ENCODE peak calls at places on chromosomes 13 and 19, in eight cellular contexts. I is activated B cell treated with CpG ODN at 0.5 μM for 24 hours, G is left lung, U is endothelial cell, T is cardiac fibroblast, X is glutamatergic neuron, B is HFFc6, L is nephron progenitor cell. C is an unnamed sample.

GRCh38 chr13:60318186-60318585 is 78.8 kb upstream of the TDRD3 start:
- DNase-seq in I (no peak), G (no peak), U (peak), T (no peak), X (no peak), B (no peak), L (no peak), C (no peak)

GRCh38 chr13:110345701-110346100 is 38.6 kb downstream of the COL4A2 start:
- DNase-seq in I (no peak), G (no peak), U (no peak), T (no peak), X (no peak), B (no peak), L (no peak), C (no peak)

GRCh38 chr13:99926014-99926731 is 45.4 kb downstream of the ZIC5 start:
- DNase-seq in I (no peak), G (no peak), U (no peak), T (no peak), X (no peak), B (peak), L (peak), C (no peak)

GRCh38 chr13:26663801-26664200 is 96.8 kb downstream of the GPR12 start:
- DNase-seq in I (no peak), G (no peak), U (no peak), T (no peak), X (no peak), B (no peak), L (no peak), C (no peak)

GRCh38 chr19:17489392-17490030 is 19.2 kb downstream of the SLC27A1 start:
- DNase-seq in I (no peak), G (no peak), U (peak), T (no peak), X (no peak), B (no peak), L (no peak), C (no peak)

GRCh38 chr13:80224468-80224867 is 116.5 kb downstream of the SPRY2 start:
- DNase-seq in I (no peak), G (no peak), U (no peak), T (peak), X (no peak), B (no peak), L (no peak), C (no peak)

GRCh38 chr19:8445488-8446001 is 770 bp downstream of the HNRNPM start:
- DNase-seq in I (peak), G (peak), U (peak), T (peak), X (peak), B (no peak), L (peak), C (peak)

GRCh38 chr13:26502826-26503225 is 54.7 kb upstream of the WASF3 start:
- DNase-seq in I (no peak), G (no peak), U (peak), T (peak), X (no peak), B (peak), L (no peak), C (no peak)

GRCh38 chr13:66347718-66348117 is 882.4 kb downstream of the PCDH9 start:
- DNase-seq in I (no peak), G (peak), U (no peak), T (no peak), X (no peak), B (no peak), L (no peak), C (no peak)

GRCh38 chr19:34675250-34675649 is 1.7 kb downstream of the SCGB2B2 start:
- DNase-seq in I (no peak), G (no peak), U (no peak), T (no peak), X (no peak), B (no peak), L (no peak), C (no peak)

GRCh38 chr13:21218351-21219043 is 42.0 kb downstream of the MRPL57 start:
- DNase-seq in I (no peak), G (no peak), U (no peak), T (no peak), X (no peak), B (no peak), L (no peak), C (peak)

GRCh38 chr13:20566424-20566916 is 487 bp upstream of the IFT88 start:
- DNase-seq in I (no peak), G (no peak), U (no peak), T (no peak), X (no peak), B (peak), L (no peak), C (no peak)

GRCh38 chr19:48117515-48118330 is 7.1 kb upstream of the PLA2G4C start:
- DNase-seq in I (no peak), G (no peak), U (no peak), T (no peak), X (no peak), B (no peak), L (no peak), C (no peak)
- TF ChIP-seq CTCF in I (no peak), G (no peak), U (no peak), T (no peak), X (no peak), B (no peak), L (no peak), C (no peak)

GRCh38 chr13:36847541-36848045 is 28.6 kb downstream of the RFXAP start:
- DNase-seq in I (no peak), G (no peak), U (no peak), T (no peak), X (no peak), B (no peak), L (no peak), C (no peak)

GRCh38 chr13:36848228-36848982 is 29.4 kb downstream of the RFXAP start:
- DNase-seq in I (no peak), G (no peak), U (no peak), T (peak), X (no peak), B (no peak), L (no peak), C (no peak)

GRCh38 chr13:36850790-36851438 is 31.9 kb downstream of the RFXAP start:
- DNase-seq in I (no peak), G (no peak), U (peak), T (no peak), X (peak), B (no peak), L (peak), C (no peak)
- TF ChIP-seq CTCF in I (no peak), G (no peak), U (peak), T (peak), X (peak), B (peak), L (peak), C (no peak)

GRCh38 chr19:38375748-38376147 is 1.4 kb downstream of the PSMD8 start:
- DNase-seq in I (no peak), G (no peak), U (no peak), T (peak), X (no peak), B (peak), L (no peak), C (no peak)

GRCh38 chr19:38375098-38375493 is 725 bp downstream of the PSMD8 start:
- DNase-seq in I (no peak), G (no peak), U (no peak), T (no peak), X (no peak), B (no peak), L (no peak), C (no peak)

GRCh38 chr19:38376576-38376975 is 2.2 kb downstream of the PSMD8 start:
- DNase-seq in I (no peak), G (no peak), U (no peak), T (no peak), X (no peak), B (no peak), L (no peak), C (no peak)

GRCh38 chr19:38373907-38374331 is 452 bp upstream of the PSMD8 start:
- DNase-seq in I (no peak), G (no peak), U (no peak), T (no peak), X (no peak), B (no peak), L (no peak), C (no peak)

DNA sequence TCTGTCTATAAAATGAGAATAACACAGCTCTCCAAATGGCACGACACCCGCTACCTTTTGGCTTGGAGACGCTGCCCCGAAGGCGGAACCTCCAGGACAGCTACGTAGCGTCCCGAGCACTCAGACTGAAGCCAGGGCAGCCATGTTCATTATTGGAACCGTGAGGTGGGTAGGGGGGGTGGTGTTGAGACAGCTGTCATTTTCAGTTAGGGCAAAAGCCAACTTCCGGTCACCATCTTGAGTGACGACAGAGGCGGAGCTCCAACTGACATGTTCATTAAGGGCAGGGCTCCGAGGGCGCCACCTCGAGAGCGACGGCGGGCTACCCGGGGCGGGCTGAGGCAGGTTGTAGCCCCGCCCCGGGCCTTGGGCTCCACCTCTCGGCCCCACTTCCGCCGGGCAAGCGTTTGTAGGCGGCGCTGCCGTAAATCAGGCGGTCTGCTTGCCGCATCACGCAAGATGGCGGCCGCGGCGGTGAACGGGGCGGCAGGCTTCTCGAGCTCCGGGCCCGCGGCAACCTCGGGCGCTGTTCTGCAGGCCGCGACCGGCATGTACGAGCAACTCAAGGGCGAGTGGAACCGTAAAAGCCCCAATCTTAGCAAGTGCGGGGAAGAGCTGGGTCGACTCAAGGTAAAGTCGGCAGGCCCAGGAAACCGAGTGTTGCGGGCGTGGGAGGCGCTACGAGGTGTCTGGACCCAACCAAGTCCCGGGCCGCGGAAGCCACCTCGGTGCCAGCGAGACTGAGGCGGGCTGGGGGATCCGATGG is at the start of gene PSMD8:
- DNase-seq in I (peak), G (peak), U (peak), T (peak), X (peak), B (peak), L (peak), C (peak)
- TF ChIP-seq CTCF in I (no peak), G (no peak), U (no peak), T (no peak), X (no peak), B (peak), L (no peak), C (peak)

GRCh38 chr19:54439174-54439851 is 9.7 kb upstream of the LENG8 start:
- DNase-seq in I (no peak), G (no peak), U (peak), T (peak), X (peak), B (no peak), L (peak), C (no peak)
- TF ChIP-seq CTCF in I (no peak), G (no peak), U (no peak), T (peak), X (peak), B (peak), L (peak), C (peak)

DNA sequence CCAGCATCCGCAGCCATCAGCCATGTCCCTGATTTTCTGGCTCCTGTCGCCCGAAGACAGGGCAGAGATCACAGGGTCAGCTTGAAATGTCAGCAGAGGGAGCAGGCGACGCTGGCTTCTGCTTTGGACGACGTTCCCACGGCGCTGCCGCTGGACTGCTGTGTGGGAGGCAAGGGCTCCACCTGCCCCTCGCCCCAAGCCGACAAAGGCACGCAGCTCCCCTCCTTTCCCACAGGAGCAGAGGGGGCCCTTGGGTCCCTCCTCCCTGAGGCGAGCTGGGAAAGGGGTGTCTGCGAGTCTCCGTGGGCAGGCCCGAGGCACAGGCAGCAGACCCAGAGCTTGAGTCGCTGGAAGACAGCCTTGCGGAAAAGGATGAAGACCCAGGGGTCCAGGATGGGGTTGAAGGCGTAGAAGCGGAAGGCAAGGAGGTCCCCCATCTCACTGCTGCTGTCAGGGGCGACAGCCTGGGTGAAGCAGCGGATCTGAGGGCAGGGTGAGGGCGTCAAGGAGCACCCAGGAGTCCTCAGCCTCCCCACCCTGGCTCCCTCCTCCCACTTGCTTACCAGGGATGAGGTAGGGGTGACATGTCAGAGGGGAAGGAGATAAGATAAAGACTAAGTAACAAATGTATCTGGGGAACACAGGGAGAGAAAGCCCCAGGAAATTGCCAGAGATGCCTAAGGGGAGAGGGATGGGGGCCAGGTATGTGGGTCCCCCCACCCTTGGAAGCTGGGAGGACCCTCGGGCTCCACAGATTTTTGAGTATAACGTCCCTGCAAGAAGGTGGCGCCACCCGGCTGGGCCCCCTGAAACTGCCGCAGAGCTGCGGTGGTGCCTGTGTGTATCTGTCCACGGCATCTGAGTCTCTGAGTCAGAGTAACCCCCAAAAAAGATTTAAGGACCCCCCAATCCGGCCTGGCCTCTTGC is 3.4 kb downstream of the PTGIR start:
- DNase-seq in I (no peak), G (no peak), U (no peak), T (no peak), X (no peak), B (no peak), L (peak), C (no peak)
- TF ChIP-seq CTCF in I (no peak), G (no peak), U (no peak), T (no peak), X (no peak), B (peak), L (no peak), C (peak)

C was measured in GM10248.